ENCODE peak calls at places on chromosomes 16 and 17, in eight cellular contexts. One of them, this sample, is unnamed.

GRCh38 chr17:28973414-28973813 is 22.1 kb upstream of the PHF12 start:
- DNase-seq in stomach: no peak
- DNase-seq in HCT116: no peak
- DNase-seq in Panc1: no peak
- DNase-seq in transverse colon: no peak
- DNase-seq in HepG2: no peak
- DNase-seq in H1: no peak
- DNase-seq in endothelial cell of umbilical vein: no peak
- DNase-seq in this sample: no peak

GRCh38 chr17:30228011-30228410 is 7.5 kb downstream of the SLC6A4 start:
- DNase-seq in stomach: no peak
- DNase-seq in HCT116: no peak
- DNase-seq in Panc1: no peak
- DNase-seq in transverse colon: no peak
- DNase-seq in HepG2: no peak
- DNase-seq in H1: no peak
- DNase-seq in endothelial cell of umbilical vein: no peak
- DNase-seq in this sample: no peak

GRCh38 chr16:11499295-11500089 is 87.2 kb downstream of the LITAF start:
- DNase-seq in stomach: peak; percentile 44
- DNase-seq in HCT116: peak; percentile 28
- DNase-seq in Panc1: no peak
- DNase-seq in transverse colon: no peak
- DNase-seq in HepG2: no peak
- DNase-seq in H1: peak; percentile 52
- DNase-seq in endothelial cell of umbilical vein: no peak
- DNase-seq in this sample: no peak

GRCh38 chr17:27741361-27741861 is 58.9 kb downstream of the NOS2 start:
- DNase-seq in stomach: no peak
- DNase-seq in HCT116: no peak
- DNase-seq in Panc1: no peak
- DNase-seq in transverse colon: no peak
- DNase-seq in HepG2: no peak
- DNase-seq in H1: peak; percentile 26
- DNase-seq in endothelial cell of umbilical vein: peak; percentile 69
- DNase-seq in this sample: no peak

GRCh38 chr17:76446449-76447231 is 6.3 kb downstream of the UBE2O start:
- DNase-seq in stomach: peak; percentile 42
- DNase-seq in HCT116: peak; percentile 75
- DNase-seq in Panc1: peak; percentile 81
- DNase-seq in transverse colon: no peak
- DNase-seq in HepG2: peak; percentile 84
- DNase-seq in H1: no peak
- DNase-seq in endothelial cell of umbilical vein: peak; percentile 28
- DNase-seq in this sample: no peak

GRCh38 chr17:81858967-81859905 is 1.1 kb downstream of the P4HB start:
- DNase-seq in stomach: no peak
- DNase-seq in HCT116: no peak
- DNase-seq in Panc1: no peak
- DNase-seq in transverse colon: no peak
- DNase-seq in HepG2: no peak
- DNase-seq in H1: no peak
- DNase-seq in endothelial cell of umbilical vein: no peak
- DNase-seq in this sample: no peak

GRCh38 chr16:87135631-87136030 is 181.6 kb downstream of the C16orf95 start:
- DNase-seq in stomach: no peak
- DNase-seq in HCT116: no peak
- DNase-seq in Panc1: no peak
- DNase-seq in transverse colon: no peak
- DNase-seq in HepG2: no peak
- DNase-seq in H1: no peak
- DNase-seq in endothelial cell of umbilical vein: no peak
- DNase-seq in this sample: no peak

GRCh38 chr17:28865946-28866752 is 11.3 kb downstream of the ERAL1 start:
- DNase-seq in stomach: no peak
- DNase-seq in HCT116: no peak
- DNase-seq in Panc1: no peak
- DNase-seq in transverse colon: no peak
- DNase-seq in HepG2: no peak
- DNase-seq in H1: no peak
- DNase-seq in endothelial cell of umbilical vein: peak; percentile 71
- DNase-seq in this sample: no peak

GRCh38 chr17:56514899-56515298 is 78.6 kb upstream of the NOG start:
- DNase-seq in stomach: no peak
- DNase-seq in HCT116: no peak
- DNase-seq in Panc1: no peak
- DNase-seq in transverse colon: no peak
- DNase-seq in HepG2: no peak
- DNase-seq in H1: no peak
- DNase-seq in endothelial cell of umbilical vein: no peak
- DNase-seq in this sample: no peak
- H3K27me3 ChIP-seq in stomach: no peaks in the 10 kb centered on the region
- H3K27me3 ChIP-seq in HCT116: peaks cover 51% of the 10 kb centered on the region
- H3K27me3 ChIP-seq in Panc1: peaks cover 5% of the 10 kb centered on the region
- H3K27me3 ChIP-seq in transverse colon: no peaks in the 10 kb centered on the region
- H3K27me3 ChIP-seq in HepG2: no peaks in the 10 kb centered on the region
- H3K27me3 ChIP-seq in H1: no peaks in the 10 kb centered on the region
- H3K27me3 ChIP-seq in endothelial cell of umbilical vein: no peaks in the 10 kb centered on the region
- H3K27me3 ChIP-seq in this sample: no peaks in the 10 kb centered on the region

GRCh38 chr16:8048433-8048832 is 541.9 kb downstream of the TMEM114 start:
- DNase-seq in stomach: no peak
- DNase-seq in HCT116: no peak
- DNase-seq in Panc1: no peak
- DNase-seq in transverse colon: no peak
- DNase-seq in HepG2: no peak
- DNase-seq in H1: no peak
- DNase-seq in endothelial cell of umbilical vein: no peak
- DNase-seq in this sample: no peak

GRCh38 chr16:8044796-8045195 is 545.5 kb downstream of the TMEM114 start:
- DNase-seq in stomach: no peak
- DNase-seq in HCT116: no peak
- DNase-seq in Panc1: no peak
- DNase-seq in transverse colon: no peak
- DNase-seq in HepG2: no peak
- DNase-seq in H1: no peak
- DNase-seq in endothelial cell of umbilical vein: no peak
- DNase-seq in this sample: no peak

GRCh38 chr16:8047711-8048110 is 542.6 kb downstream of the TMEM114 start:
- DNase-seq in stomach: no peak
- DNase-seq in HCT116: no peak
- DNase-seq in Panc1: no peak
- DNase-seq in transverse colon: no peak
- DNase-seq in HepG2: no peak
- DNase-seq in H1: no peak
- DNase-seq in endothelial cell of umbilical vein: no peak
- DNase-seq in this sample: no peak
- H3K9me3 ChIP-seq in stomach: peaks cover 9% of the 10 kb centered on the region
- H3K9me3 ChIP-seq in HCT116: peaks cover 3% of the 10 kb centered on the region
- H3K9me3 ChIP-seq in Panc1: no peaks in the 10 kb centered on the region
- H3K9me3 ChIP-seq in transverse colon: no peaks in the 10 kb centered on the region
- H3K9me3 ChIP-seq in HepG2: peaks cover 11% of the 10 kb centered on the region
- H3K9me3 ChIP-seq in H1: no peaks in the 10 kb centered on the region
- H3K9me3 ChIP-seq in endothelial cell of umbilical vein: peaks cover 8% of the 10 kb centered on the region
- H3K9me3 ChIP-seq in this sample: no peaks in the 10 kb centered on the region

GRCh38 chr16:1533443-1533951 is at the start of gene TMEM204:
- DNase-seq in stomach: peak; percentile 38
- DNase-seq in HCT116: no peak
- DNase-seq in Panc1: no peak
- DNase-seq in transverse colon: peak; percentile 59
- DNase-seq in HepG2: no peak
- DNase-seq in H1: no peak
- DNase-seq in endothelial cell of umbilical vein: peak; percentile 83
- DNase-seq in this sample: no peak
- TF ChIP-seq POLR2AphosphoS5 in stomach: peak; percentile 81
- TF ChIP-seq POLR2AphosphoS5 in HCT116: no peak
- TF ChIP-seq POLR2AphosphoS5 in Panc1: no peak
- TF ChIP-seq POLR2AphosphoS5 in transverse colon: peak; percentile 79
- TF ChIP-seq POLR2AphosphoS5 in HepG2: no peak
- TF ChIP-seq POLR2AphosphoS5 in H1: no peak
- TF ChIP-seq POLR2AphosphoS5 in endothelial cell of umbilical vein: peak; percentile 82
- TF ChIP-seq POLR2AphosphoS5 in this sample: peak; percentile 41

GRCh38 chr17:77598241-77598620 is 360.3 kb upstream of the TNRC6C start:
- DNase-seq in stomach: no peak
- DNase-seq in HCT116: no peak
- DNase-seq in Panc1: no peak
- DNase-seq in transverse colon: no peak
- DNase-seq in HepG2: no peak
- DNase-seq in H1: no peak
- DNase-seq in endothelial cell of umbilical vein: no peak
- DNase-seq in this sample: no peak

GRCh38 chr17:77599699-77600098 is 358.8 kb upstream of the TNRC6C start:
- DNase-seq in stomach: no peak
- DNase-seq in HCT116: no peak
- DNase-seq in Panc1: no peak
- DNase-seq in transverse colon: no peak
- DNase-seq in HepG2: no peak
- DNase-seq in H1: no peak
- DNase-seq in endothelial cell of umbilical vein: no peak
- DNase-seq in this sample: no peak

GRCh38 chr17:77600346-77600745 is 358.2 kb upstream of the TNRC6C start:
- DNase-seq in stomach: peak; percentile 17
- DNase-seq in HCT116: no peak
- DNase-seq in Panc1: no peak
- DNase-seq in transverse colon: no peak
- DNase-seq in HepG2: no peak
- DNase-seq in H1: no peak
- DNase-seq in endothelial cell of umbilical vein: no peak
- DNase-seq in this sample: no peak

GRCh38 chr17:77596491-77597420 is 361.7 kb upstream of the TNRC6C start:
- DNase-seq in stomach: no peak
- DNase-seq in HCT116: no peak
- DNase-seq in Panc1: no peak
- DNase-seq in transverse colon: no peak
- DNase-seq in HepG2: no peak
- DNase-seq in H1: no peak
- DNase-seq in endothelial cell of umbilical vein: no peak
- DNase-seq in this sample: no peak

DNA sequence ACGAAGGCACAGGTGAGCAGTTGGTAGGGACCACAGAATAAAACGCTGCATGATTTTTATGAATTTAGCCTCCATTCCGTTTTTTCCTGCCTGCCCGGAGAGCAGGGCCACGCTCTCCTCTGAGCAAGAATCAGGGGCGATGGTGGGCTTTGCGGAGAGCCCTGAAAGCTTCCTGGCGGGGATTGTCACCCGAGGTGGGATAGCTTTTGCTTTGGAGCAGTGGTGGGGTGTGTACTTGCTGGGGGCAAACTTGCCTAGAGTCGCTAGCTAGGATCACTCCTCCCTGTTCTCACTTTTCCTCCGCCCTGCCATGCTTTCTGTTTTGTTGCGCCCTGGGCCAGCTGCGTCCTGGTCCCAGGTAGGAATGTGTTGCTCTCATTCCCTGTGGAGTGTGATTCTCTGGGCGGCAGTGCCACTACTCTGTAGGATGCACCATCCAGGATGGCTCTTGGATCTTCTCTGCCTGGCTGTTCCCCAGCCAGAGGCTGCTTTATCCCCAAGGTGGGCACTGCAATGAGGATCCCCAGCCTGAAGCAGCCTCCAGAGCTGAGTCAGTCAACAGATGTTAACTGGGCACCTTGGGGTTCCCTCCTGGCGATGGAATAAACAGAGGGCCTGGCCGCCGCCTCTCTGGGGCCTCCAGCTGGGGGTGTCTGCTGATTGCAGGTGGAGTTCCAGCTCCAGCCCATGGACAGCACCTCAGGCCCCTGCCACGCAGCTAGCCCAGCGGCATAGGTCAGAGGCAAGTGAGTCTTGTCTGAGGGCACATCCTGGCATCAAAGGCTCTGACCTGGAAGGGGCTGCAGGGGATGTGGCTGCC is 360.9 kb upstream of the TNRC6C start:
- DNase-seq in stomach: no peak
- DNase-seq in HCT116: no peak
- DNase-seq in Panc1: no peak
- DNase-seq in transverse colon: no peak
- DNase-seq in HepG2: no peak
- DNase-seq in H1: no peak
- DNase-seq in endothelial cell of umbilical vein: no peak
- DNase-seq in this sample: no peak
- H3K27me3 ChIP-seq in stomach: peaks cover 10% of the 10 kb centered on the region
- H3K27me3 ChIP-seq in HCT116: peaks cover 12% of the 10 kb centered on the region
- H3K27me3 ChIP-seq in Panc1: peaks cover 21% of the 10 kb centered on the region
- H3K27me3 ChIP-seq in transverse colon: no peaks in the 10 kb centered on the region
- H3K27me3 ChIP-seq in HepG2: peaks cover 14% of the 10 kb centered on the region
- H3K27me3 ChIP-seq in H1: no peaks in the 10 kb centered on the region
- H3K27me3 ChIP-seq in endothelial cell of umbilical vein: peaks cover 4% of the 10 kb centered on the region
- H3K27me3 ChIP-seq in this sample: no peaks in the 10 kb centered on the region

DNA sequence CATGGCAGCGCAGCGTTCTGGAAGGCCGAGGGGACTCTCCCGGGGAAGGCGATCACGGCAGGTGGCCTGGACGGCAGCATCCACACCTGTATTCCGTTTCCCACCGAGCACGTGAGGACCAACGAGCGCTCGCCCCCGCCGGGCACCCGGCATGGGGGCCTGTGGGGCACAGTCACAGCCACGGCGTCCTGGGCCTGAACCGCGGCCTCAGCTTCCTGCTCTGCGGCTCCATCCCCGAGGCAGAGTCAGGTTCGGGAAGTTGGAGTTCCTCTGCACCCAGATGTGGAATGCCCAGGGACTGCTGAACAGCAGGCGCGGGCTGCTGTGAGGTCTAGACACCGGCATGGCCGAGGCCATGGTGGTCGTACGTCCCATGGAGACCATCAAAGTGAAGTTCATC is 1713.9 kb downstream of the TP53TG3F start:
- DNase-seq in stomach: no peak
- DNase-seq in HCT116: no peak
- DNase-seq in Panc1: no peak
- DNase-seq in transverse colon: no peak
- DNase-seq in HepG2: no peak
- DNase-seq in H1: no peak
- DNase-seq in endothelial cell of umbilical vein: no peak
- DNase-seq in this sample: no peak
- H3K9me3 ChIP-seq in stomach: peaks cover 58% of the 10 kb centered on the region
- H3K9me3 ChIP-seq in HCT116: peaks cover 6% of the 10 kb centered on the region
- H3K9me3 ChIP-seq in Panc1: no peaks in the 10 kb centered on the region
- H3K9me3 ChIP-seq in transverse colon: no peaks in the 10 kb centered on the region
- H3K9me3 ChIP-seq in HepG2: peaks cover 77% of the 10 kb centered on the region
- H3K9me3 ChIP-seq in H1: peaks cover 42% of the 10 kb centered on the region
- H3K9me3 ChIP-seq in endothelial cell of umbilical vein: peaks cover 3% of the 10 kb centered on the region
- H3K9me3 ChIP-seq in this sample: no peaks in the 10 kb centered on the region